ENCODE peak calls at places on chromosome 21, in seven cellular contexts. T, A, S, Y, V, H and F are unnamed samples.

GRCh38 chr21:24590261-24590660 is 1017.0 kb downstream of the MRPL39 start:
- DNase-seq in T (no peak), A (no peak), S (no peak), Y (no peak), V (no peak), H (no peak), F (no peak)

GRCh38 chr21:20661745-20662470 is 336.3 kb upstream of the NCAM2 start:
- DNase-seq in T (no peak), A (no peak), S (no peak), Y (no peak), V (no peak), H (no peak), F (no peak)

GRCh38 chr21:26961704-26962103 is 5.2 kb downstream of the ADAMTS5 start:
- DNase-seq in T (no peak), A (peak), S (no peak), Y (peak), V (peak), H (peak), F (no peak)

GRCh38 chr21:24204641-24205040 is 1402.6 kb downstream of the MRPL39 start:
- DNase-seq in T (no peak), A (no peak), S (no peak), Y (no peak), V (no peak), H (peak), F (no peak)

GRCh38 chr21:43341349-43342163 is 85.4 kb downstream of the SIK1 start:
- DNase-seq in T (peak), A (no peak), S (no peak), Y (no peak), V (no peak), H (no peak), F (no peak)

GRCh38 chr21:17427831-17428483 is 84.9 kb upstream of the CXADR start:
- DNase-seq in T (no peak), A (no peak), S (no peak), Y (no peak), V (no peak), H (no peak), F (no peak)

GRCh38 chr21:45788198-45788597 is 144.7 kb downstream of the PCBP3 start:
- DNase-seq in T (no peak), A (no peak), S (no peak), Y (no peak), V (no peak), H (no peak), F (peak)

GRCh38 chr21:46124083-46124925 is 26.4 kb downstream of the COL6A2 start:
- DNase-seq in T (no peak), A (no peak), S (no peak), Y (peak), V (peak), H (no peak), F (no peak)

GRCh38 chr21:45219517-45219916 is 68.2 kb downstream of the POFUT2 start:
- DNase-seq in T (peak), A (no peak), S (no peak), Y (no peak), V (no peak), H (no peak), F (no peak)

GRCh38 chr21:43740497-43741156 is 21.7 kb downstream of the PDXK start:
- DNase-seq in T (peak), A (peak), S (no peak), Y (peak), V (peak), H (peak), F (peak)

GRCh38 chr21:25512095-25513086 is 94.9 kb downstream of the MRPL39 start:
- DNase-seq in T (no peak), A (peak), S (no peak), Y (no peak), V (no peak), H (no peak), F (no peak)

GRCh38 chr21:25708467-25709065 is 26.1 kb downstream of the ATP5PF start:
- DNase-seq in T (peak), A (peak), S (peak), Y (peak), V (no peak), H (peak), F (peak)

GRCh38 chr21:46189213-46189958 is 5.1 kb upstream of the SPATC1L start:
- DNase-seq in T (peak), A (no peak), S (no peak), Y (no peak), V (no peak), H (no peak), F (peak)

GRCh38 chr21:45539046-45539795 is 3.0 kb downstream of the SLC19A1 start:
- DNase-seq in T (no peak), A (peak), S (no peak), Y (peak), V (peak), H (peak), F (no peak)

GRCh38 chr21:45164838-45165237 is 90.5 kb downstream of the ADARB1 start:
- DNase-seq in T (no peak), A (no peak), S (no peak), Y (no peak), V (no peak), H (no peak), F (no peak)

GRCh38 chr21:25307489-25307888 is 299.8 kb downstream of the MRPL39 start:
- DNase-seq in T (peak), A (no peak), S (no peak), Y (no peak), V (no peak), H (peak), F (no peak)

GRCh38 chr21:45865106-45865835 is 116.3 kb upstream of the COL6A1 start:
- DNase-seq in T (peak), A (no peak), S (no peak), Y (no peak), V (no peak), H (no peak), F (peak)

GRCh38 chr21:45471229-45472052 is 66.5 kb downstream of the COL18A1 start:
- DNase-seq in T (peak), A (peak), S (no peak), Y (no peak), V (no peak), H (no peak), F (no peak)

GRCh38 chr21:26366781-26367180 is 196.2 kb upstream of the APP start:
- DNase-seq in T (no peak), A (no peak), S (no peak), Y (no peak), V (no peak), H (no peak), F (no peak)

GRCh38 chr21:30306821-30307330 is 13.2 kb downstream of the KRTAP26-1 start:
- DNase-seq in T (no peak), A (no peak), S (no peak), Y (no peak), V (no peak), H (no peak), F (no peak)

GRCh38 chr21:31470896-31471694 is 127.0 kb upstream of the TIAM1 start:
- DNase-seq in T (no peak), A (no peak), S (no peak), Y (peak), V (no peak), H (no peak), F (no peak)

GRCh38 chr21:21415741-21416140 is 417.5 kb downstream of the NCAM2 start:
- DNase-seq in T (peak), A (no peak), S (no peak), Y (no peak), V (no peak), H (no peak), F (no peak)

GRCh38 chr21:33026299-33026858 is 644 bp downstream of the OLIG2 start:
- DNase-seq in T (no peak), A (no peak), S (peak), Y (no peak), V (no peak), H (no peak), F (no peak)

GRCh38 chr21:14737922-14738321 is 191.8 kb upstream of the SAMSN1 start:
- DNase-seq in T (no peak), A (peak), S (peak), Y (no peak), V (no peak), H (peak), F (no peak)
- TF ChIP-seq CTCF in T (peak), A (peak), S (peak), Y (peak), V (peak), H (peak), F (no peak)

GRCh38 chr21:39843916-39844315 is 23.3 kb upstream of the PCP4 start:
- DNase-seq in T (no peak), A (no peak), S (no peak), Y (no peak), V (no peak), H (no peak), F (no peak)

GRCh38 chr21:39843483-39843882 is 23.8 kb upstream of the PCP4 start:
- DNase-seq in T (no peak), A (no peak), S (no peak), Y (no peak), V (no peak), H (no peak), F (no peak)

GRCh38 chr21:39842741-39843146 is 24.5 kb upstream of the PCP4 start:
- DNase-seq in T (no peak), A (no peak), S (no peak), Y (no peak), V (no peak), H (no peak), F (no peak)

GRCh38 chr21:39837861-39838359 is 29.3 kb upstream of the PCP4 start:
- DNase-seq in T (no peak), A (no peak), S (no peak), Y (no peak), V (no peak), H (no peak), F (no peak)

DNA sequence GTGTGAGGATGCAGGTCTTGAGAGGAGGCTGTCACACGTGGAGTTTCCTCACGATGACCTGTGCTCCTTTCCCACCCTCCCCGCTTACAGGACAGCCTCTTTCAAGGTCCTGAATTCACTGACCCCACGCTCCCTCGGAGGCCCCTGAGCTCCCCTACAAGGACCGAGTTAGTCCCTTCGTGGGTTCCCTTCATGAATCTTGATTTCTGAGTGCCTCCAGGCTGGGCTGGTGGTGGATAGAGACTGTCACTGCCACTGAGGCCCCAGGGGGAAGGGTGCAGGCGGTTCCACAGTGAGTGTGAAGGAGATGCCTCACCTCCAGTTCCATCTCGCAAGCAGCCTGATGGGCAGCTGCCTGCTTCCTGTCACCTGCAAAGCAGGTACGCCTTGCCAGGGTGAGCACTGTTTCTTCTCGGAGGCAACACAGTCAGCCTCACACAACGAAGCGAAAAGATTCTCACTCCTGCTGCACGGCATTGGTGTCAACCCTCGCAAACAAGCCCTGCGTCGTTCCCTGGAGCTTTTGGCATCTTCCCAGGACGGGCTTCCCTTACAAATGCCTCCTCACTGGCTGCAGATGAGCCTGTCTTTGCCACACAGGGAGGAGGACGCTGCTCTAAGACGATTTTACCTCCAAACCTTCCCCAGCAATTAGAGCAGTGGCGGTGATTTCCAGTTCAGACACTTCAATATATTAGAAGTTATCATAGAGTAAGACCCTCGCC is 26.7 kb upstream of the PCP4 start:
- DNase-seq in T (no peak), A (no peak), S (no peak), Y (no peak), V (no peak), H (no peak), F (no peak)
- TF ChIP-seq CTCF in T (no peak), A (no peak), S (no peak), Y (no peak), V (no peak), H (no peak), F (no peak)

GRCh38 chr21:34801519-34802132 is 132.8 kb downstream of the CLIC6 start:
- DNase-seq in T (no peak), A (no peak), S (peak), Y (peak), V (no peak), H (no peak), F (no peak)
- TF ChIP-seq CTCF in T (peak), A (no peak), S (peak), Y (no peak), V (peak), H (peak), F (peak)

DNA sequence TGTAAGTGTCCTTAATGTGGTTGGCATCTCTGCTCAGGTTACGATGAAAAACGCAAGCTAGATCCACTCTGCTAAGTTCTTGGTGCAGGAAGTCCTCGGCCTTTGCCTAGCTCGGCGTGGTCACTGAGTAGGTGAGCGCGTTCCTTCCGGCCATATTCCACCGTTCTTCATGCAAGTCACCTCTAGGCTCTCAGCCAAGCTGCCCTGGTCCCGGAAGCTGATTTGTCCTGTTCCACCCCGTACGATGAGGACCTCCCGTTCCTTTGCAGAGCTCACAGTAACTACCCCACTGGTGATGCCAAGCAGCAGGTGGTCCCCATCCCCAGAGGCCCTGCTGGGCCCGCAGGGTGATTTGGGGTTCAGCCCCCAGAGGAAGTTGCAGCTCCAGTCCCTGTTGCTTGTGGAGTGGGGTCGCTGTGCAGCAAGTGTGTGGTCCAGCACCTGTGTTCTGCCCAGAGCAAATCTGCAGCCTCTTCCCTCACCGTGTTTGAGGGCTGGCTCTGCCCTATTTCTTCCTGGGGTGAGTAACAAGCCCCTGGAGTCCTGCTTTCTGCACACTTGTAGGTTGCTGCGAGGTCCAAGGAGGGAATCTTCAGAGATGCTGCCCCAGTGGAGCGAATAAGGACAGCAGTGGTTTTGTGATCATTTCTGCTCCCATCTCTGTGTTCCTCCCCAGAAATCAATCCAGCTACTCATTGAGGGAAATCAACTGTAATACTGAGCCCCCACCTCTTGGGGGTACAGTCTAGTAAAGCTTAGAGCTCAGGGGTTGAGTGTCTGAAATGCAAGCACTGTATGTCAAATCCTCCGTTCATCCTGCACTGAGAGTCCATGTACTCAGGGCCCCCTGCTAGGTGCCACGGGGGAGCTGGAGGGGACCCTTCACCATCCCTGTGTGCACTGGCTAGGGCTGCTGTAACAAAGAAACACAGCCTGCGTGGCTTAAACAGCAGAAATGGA is 2.3 kb downstream of the UMODL1 start:
- DNase-seq in T (no peak), A (no peak), S (no peak), Y (no peak), V (no peak), H (no peak), F (no peak)
- TF ChIP-seq CTCF in T (no peak), A (no peak), S (no peak), Y (no peak), V (no peak), H (no peak), F (no peak)

GRCh38 chr21:29095203-29095602 is 21.8 kb upstream of the CCT8 start:
- DNase-seq in T (no peak), A (no peak), S (no peak), Y (no peak), V (no peak), H (no peak), F (no peak)

GRCh38 chr21:29098156-29098555 is 24.7 kb upstream of the CCT8 start:
- DNase-seq in T (no peak), A (no peak), S (no peak), Y (no peak), V (no peak), H (no peak), F (no peak)

GRCh38 chr21:29096619-29097018 is 23.2 kb upstream of the CCT8 start:
- DNase-seq in T (no peak), A (no peak), S (no peak), Y (no peak), V (no peak), H (no peak), F (no peak)

GRCh38 chr21:29091032-29091431 is 17.6 kb upstream of the CCT8 start:
- DNase-seq in T (peak), A (no peak), S (no peak), Y (no peak), V (no peak), H (no peak), F (no peak)

DNA sequence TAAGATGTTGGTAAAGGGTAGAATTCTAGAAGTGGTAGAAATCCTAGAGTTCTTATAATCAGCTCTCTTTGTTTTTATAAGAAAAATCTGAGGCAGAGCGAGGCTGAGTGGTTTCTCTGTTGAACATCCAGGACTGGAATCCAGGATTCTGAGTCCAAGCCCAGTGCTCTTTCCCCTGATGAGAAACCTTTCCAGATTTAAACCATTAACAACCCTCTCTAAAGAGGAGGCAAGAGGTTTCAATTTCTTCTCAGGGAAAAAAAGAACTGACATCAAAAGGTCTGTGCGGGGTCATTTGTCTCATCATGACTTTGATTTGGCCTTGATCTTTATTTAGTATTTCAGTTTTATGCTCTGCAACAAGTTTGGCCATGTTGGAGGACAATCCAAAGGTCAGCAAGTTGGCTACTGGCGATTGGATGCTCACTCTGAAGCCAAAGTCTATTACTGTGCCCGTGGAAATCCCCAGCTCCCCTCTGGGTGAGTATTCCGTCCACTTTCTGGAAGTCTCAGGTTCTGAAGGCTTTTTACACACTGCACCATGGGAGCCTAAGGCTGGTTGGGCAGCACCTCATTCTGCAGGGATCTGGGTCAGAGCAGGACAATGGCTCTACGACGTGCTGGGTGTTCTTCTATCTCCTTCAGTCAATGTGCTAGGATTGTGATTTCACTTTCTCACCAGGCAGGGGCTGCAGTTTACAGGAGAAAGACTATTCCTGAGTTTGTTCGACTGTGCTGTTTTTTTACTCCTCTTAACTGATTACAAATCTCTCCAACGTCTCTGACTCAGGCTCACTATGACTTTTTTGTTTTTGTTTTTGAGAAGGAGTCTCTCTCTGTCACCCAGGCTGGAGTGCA is 18.9 kb upstream of the CCT8 start:
- DNase-seq in T (peak), A (no peak), S (no peak), Y (no peak), V (no peak), H (no peak), F (no peak)
- TF ChIP-seq CTCF in T (peak), A (no peak), S (no peak), Y (no peak), V (no peak), H (no peak), F (no peak)

GRCh38 chr21:38333290-38334272 is 76.8 kb downstream of the KCNJ15 start:
- DNase-seq in T (no peak), A (no peak), S (no peak), Y (no peak), V (no peak), H (no peak), F (no peak)
- TF ChIP-seq CTCF in T (peak), A (no peak), S (no peak), Y (no peak), V (no peak), H (no peak), F (no peak)

DNA sequence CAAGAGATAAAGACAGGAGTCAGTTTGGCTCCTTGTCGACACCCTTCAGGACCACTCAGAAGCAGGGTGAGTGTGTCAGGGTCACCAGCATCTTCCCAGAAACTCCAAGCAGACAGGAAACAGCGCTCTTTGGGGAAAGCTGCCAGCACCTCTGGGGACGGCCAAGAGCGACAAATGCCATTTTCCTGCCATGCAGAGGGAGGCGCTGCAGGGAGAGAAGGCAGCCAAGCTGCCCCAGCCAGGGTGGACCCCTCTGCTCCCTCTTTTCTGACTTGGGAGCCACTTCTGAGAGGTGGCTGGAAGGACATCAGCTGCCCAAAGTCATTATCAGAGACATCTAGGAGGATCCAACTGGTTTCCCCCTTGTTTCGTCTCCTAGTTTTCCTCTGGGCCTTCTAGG is 29.0 kb downstream of the SIM2 start:
- DNase-seq in T (no peak), A (no peak), S (no peak), Y (peak), V (no peak), H (no peak), F (no peak)
- TF ChIP-seq CTCF in T (no peak), A (no peak), S (no peak), Y (no peak), V (no peak), H (peak), F (no peak)

DNA sequence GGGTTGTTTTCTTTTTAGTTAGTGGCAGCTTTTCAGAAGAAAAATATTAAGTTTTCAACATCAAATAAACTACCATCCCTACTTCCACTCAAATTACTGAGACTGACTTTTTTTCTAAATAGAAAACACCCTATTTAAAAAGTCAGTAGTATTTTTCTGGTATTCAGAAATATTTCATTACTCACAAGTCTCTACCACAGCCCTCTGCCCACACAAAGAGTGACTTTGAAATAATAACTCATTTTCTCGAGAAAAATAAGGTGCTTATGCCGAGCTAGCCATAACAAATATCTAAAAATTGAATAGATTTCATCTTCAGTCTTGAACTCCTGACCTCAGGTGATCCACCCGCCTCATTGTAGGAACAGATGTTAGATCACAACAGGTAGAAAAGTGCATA is 41.8 kb upstream of the USP25 start:
- DNase-seq in T (peak), A (no peak), S (no peak), Y (no peak), V (no peak), H (no peak), F (no peak)
- TF ChIP-seq CTCF in T (no peak), A (no peak), S (no peak), Y (no peak), V (no peak), H (no peak), F (no peak)